ENCODE peak calls at places on chromosomes 6 and 20, in seven cellular contexts. One of them, this sample, is unnamed.

GRCh38 chr6:44672838-44673237 is 285.3 kb downstream of the CDC5L start:
- DNase-seq in glomerular endothelial cell: no peak
- DNase-seq in GM19239: no peak
- DNase-seq in NCI-H2171 treated with DMSO at 0.1 percent for 48 hours: no peak
- DNase-seq in cardiac muscle cell: no peak
- DNase-seq in A172: no peak
- DNase-seq in iris pigment epithelial cell: no peak
- DNase-seq in this sample: no peak

GRCh38 chr6:14379568-14379967 is 262.0 kb downstream of the CD83 start:
- DNase-seq in GM19239: no peak
- DNase-seq in cardiac muscle cell: no peak
- DNase-seq in iris pigment epithelial cell: no peak
- DNase-seq in A172: no peak
- DNase-seq in NCI-H2171 treated with DMSO at 0.1 percent for 48 hours: no peak
- DNase-seq in glomerular endothelial cell: no peak
- DNase-seq in this sample: no peak

GRCh38 chr20:50713677-50714101 is 17.7 kb upstream of the PARD6B start:
- DNase-seq in GM19239: no peak
- DNase-seq in A172: peak
- DNase-seq in cardiac muscle cell: peak
- DNase-seq in glomerular endothelial cell: no peak
- DNase-seq in iris pigment epithelial cell: peak
- DNase-seq in NCI-H2171 treated with DMSO at 0.1 percent for 48 hours: no peak
- DNase-seq in this sample: no peak

GRCh38 chr6:331622-332521 is 39.6 kb downstream of the DUSP22 start:
- DNase-seq in glomerular endothelial cell: no peak
- DNase-seq in cardiac muscle cell: no peak
- DNase-seq in iris pigment epithelial cell: no peak
- DNase-seq in A172: no peak
- DNase-seq in NCI-H2171 treated with DMSO at 0.1 percent for 48 hours: no peak
- DNase-seq in GM19239: peak
- DNase-seq in this sample: no peak

GRCh38 chr20:40638414-40638813 is 50.6 kb downstream of the MAFB start:
- DNase-seq in A172: no peak
- DNase-seq in NCI-H2171 treated with DMSO at 0.1 percent for 48 hours: no peak
- DNase-seq in iris pigment epithelial cell: no peak
- DNase-seq in glomerular endothelial cell: no peak
- DNase-seq in cardiac muscle cell: no peak
- DNase-seq in GM19239: no peak
- DNase-seq in this sample: no peak

GRCh38 chr20:1474817-1475603 is 8.4 kb upstream of the NSFL1C start:
- DNase-seq in A172: no peak
- DNase-seq in GM19239: no peak
- DNase-seq in glomerular endothelial cell: no peak
- DNase-seq in cardiac muscle cell: peak
- DNase-seq in iris pigment epithelial cell: no peak
- DNase-seq in NCI-H2171 treated with DMSO at 0.1 percent for 48 hours: no peak
- DNase-seq in this sample: no peak

GRCh38 chr6:101000334-101000733 is 119.2 kb upstream of the ASCC3 start:
- DNase-seq in NCI-H2171 treated with DMSO at 0.1 percent for 48 hours: no peak
- DNase-seq in cardiac muscle cell: no peak
- DNase-seq in glomerular endothelial cell: no peak
- DNase-seq in A172: no peak
- DNase-seq in GM19239: no peak
- DNase-seq in iris pigment epithelial cell: peak
- DNase-seq in this sample: no peak

GRCh38 chr6:39923394-39923793 is 10.9 kb downstream of the MOCS1 start:
- DNase-seq in iris pigment epithelial cell: no peak
- DNase-seq in NCI-H2171 treated with DMSO at 0.1 percent for 48 hours: no peak
- DNase-seq in cardiac muscle cell: no peak
- DNase-seq in glomerular endothelial cell: no peak
- DNase-seq in A172: no peak
- DNase-seq in GM19239: no peak
- DNase-seq in this sample: no peak

GRCh38 chr6:15953152-15953880 is 175.6 kb upstream of the MYLIP start:
- DNase-seq in NCI-H2171 treated with DMSO at 0.1 percent for 48 hours: no peak
- DNase-seq in glomerular endothelial cell: no peak
- DNase-seq in GM19239: no peak
- DNase-seq in cardiac muscle cell: peak
- DNase-seq in A172: no peak
- DNase-seq in iris pigment epithelial cell: peak
- DNase-seq in this sample: no peak

GRCh38 chr6:7296602-7297001 is 16.4 kb downstream of the SSR1 start:
- DNase-seq in NCI-H2171 treated with DMSO at 0.1 percent for 48 hours: no peak
- DNase-seq in cardiac muscle cell: no peak
- DNase-seq in glomerular endothelial cell: no peak
- DNase-seq in iris pigment epithelial cell: no peak
- DNase-seq in GM19239: no peak
- DNase-seq in A172: no peak
- DNase-seq in this sample: no peak

GRCh38 chr6:107716688-107717089 is 107.4 kb downstream of the SCML4 start:
- DNase-seq in NCI-H2171 treated with DMSO at 0.1 percent for 48 hours: peak
- DNase-seq in GM19239: peak
- DNase-seq in cardiac muscle cell: no peak
- DNase-seq in A172: peak
- DNase-seq in iris pigment epithelial cell: peak
- DNase-seq in glomerular endothelial cell: no peak
- DNase-seq in this sample: no peak

GRCh38 chr20:11270566-11270965 is 596.8 kb upstream of the JAG1 start:
- DNase-seq in glomerular endothelial cell: no peak
- DNase-seq in A172: no peak
- DNase-seq in GM19239: no peak
- DNase-seq in NCI-H2171 treated with DMSO at 0.1 percent for 48 hours: no peak
- DNase-seq in iris pigment epithelial cell: no peak
- DNase-seq in cardiac muscle cell: peak
- DNase-seq in this sample: no peak

GRCh38 chr6:53862517-53863457 is 68.0 kb downstream of the LRRC1 start:
- DNase-seq in A172: no peak
- DNase-seq in GM19239: no peak
- DNase-seq in cardiac muscle cell: no peak
- DNase-seq in glomerular endothelial cell: no peak
- DNase-seq in iris pigment epithelial cell: peak
- DNase-seq in NCI-H2171 treated with DMSO at 0.1 percent for 48 hours: peak
- DNase-seq in this sample: no peak

GRCh38 chr6:85498596-85499258 is 48.8 kb downstream of the NT5E start:
- DNase-seq in glomerular endothelial cell: peak
- DNase-seq in cardiac muscle cell: no peak
- DNase-seq in NCI-H2171 treated with DMSO at 0.1 percent for 48 hours: no peak
- DNase-seq in GM19239: no peak
- DNase-seq in iris pigment epithelial cell: peak
- DNase-seq in A172: peak
- DNase-seq in this sample: no peak

GRCh38 chr6:12537389-12537788 is 179.2 kb upstream of the PHACTR1 start:
- DNase-seq in glomerular endothelial cell: no peak
- DNase-seq in A172: peak
- DNase-seq in NCI-H2171 treated with DMSO at 0.1 percent for 48 hours: no peak
- DNase-seq in iris pigment epithelial cell: no peak
- DNase-seq in GM19239: no peak
- DNase-seq in cardiac muscle cell: no peak
- DNase-seq in this sample: no peak

GRCh38 chr6:85078071-85078470 is 313.7 kb upstream of the TBX18 start:
- DNase-seq in A172: peak
- DNase-seq in GM19239: no peak
- DNase-seq in cardiac muscle cell: no peak
- DNase-seq in NCI-H2171 treated with DMSO at 0.1 percent for 48 hours: no peak
- DNase-seq in glomerular endothelial cell: no peak
- DNase-seq in iris pigment epithelial cell: peak
- DNase-seq in this sample: no peak

GRCh38 chr6:19715166-19715558 is 122.0 kb upstream of the ID4 start:
- DNase-seq in cardiac muscle cell: no peak
- DNase-seq in A172: peak
- DNase-seq in glomerular endothelial cell: no peak
- DNase-seq in iris pigment epithelial cell: peak
- DNase-seq in GM19239: no peak
- DNase-seq in NCI-H2171 treated with DMSO at 0.1 percent for 48 hours: peak
- DNase-seq in this sample: no peak

GRCh38 chr6:134240664-134241431 is 77.1 kb downstream of the SGK1 start:
- DNase-seq in glomerular endothelial cell: no peak
- DNase-seq in cardiac muscle cell: no peak
- DNase-seq in iris pigment epithelial cell: no peak
- DNase-seq in GM19239: no peak
- DNase-seq in NCI-H2171 treated with DMSO at 0.1 percent for 48 hours: no peak
- DNase-seq in A172: no peak
- DNase-seq in this sample: no peak

GRCh38 chr20:14672066-14672465 is 334.7 kb upstream of the FLRT3 start:
- DNase-seq in iris pigment epithelial cell: peak
- DNase-seq in GM19239: no peak
- DNase-seq in cardiac muscle cell: no peak
- DNase-seq in A172: no peak
- DNase-seq in glomerular endothelial cell: no peak
- DNase-seq in NCI-H2171 treated with DMSO at 0.1 percent for 48 hours: no peak
- DNase-seq in this sample: no peak

GRCh38 chr6:16333580-16333979 is 95.2 kb downstream of the GMPR start:
- DNase-seq in NCI-H2171 treated with DMSO at 0.1 percent for 48 hours: no peak
- DNase-seq in glomerular endothelial cell: no peak
- DNase-seq in iris pigment epithelial cell: peak
- DNase-seq in A172: peak
- DNase-seq in cardiac muscle cell: no peak
- DNase-seq in GM19239: no peak
- DNase-seq in this sample: no peak

GRCh38 chr6:79833264-79833663 is 114.1 kb downstream of the ELOVL4 start:
- DNase-seq in iris pigment epithelial cell: no peak
- DNase-seq in glomerular endothelial cell: no peak
- DNase-seq in cardiac muscle cell: peak
- DNase-seq in NCI-H2171 treated with DMSO at 0.1 percent for 48 hours: peak
- DNase-seq in A172: no peak
- DNase-seq in GM19239: no peak
- DNase-seq in this sample: no peak

GRCh38 chr6:8170245-8170644 is 67.9 kb upstream of the EEF1E1 start:
- DNase-seq in iris pigment epithelial cell: no peak
- DNase-seq in GM19239: no peak
- DNase-seq in NCI-H2171 treated with DMSO at 0.1 percent for 48 hours: no peak
- DNase-seq in A172: no peak
- DNase-seq in cardiac muscle cell: no peak
- DNase-seq in glomerular endothelial cell: no peak
- DNase-seq in this sample: no peak

GRCh38 chr6:131379951-131380350 is 193.1 kb upstream of the ARG1 start:
- DNase-seq in cardiac muscle cell: no peak
- DNase-seq in A172: peak
- DNase-seq in NCI-H2171 treated with DMSO at 0.1 percent for 48 hours: no peak
- DNase-seq in iris pigment epithelial cell: peak
- DNase-seq in glomerular endothelial cell: no peak
- DNase-seq in GM19239: no peak
- DNase-seq in this sample: no peak

GRCh38 chr6:138161434-138162103 is at the start of gene ARFGEF3:
- DNase-seq in NCI-H2171 treated with DMSO at 0.1 percent for 48 hours: peak
- DNase-seq in iris pigment epithelial cell: peak
- DNase-seq in glomerular endothelial cell: no peak
- DNase-seq in cardiac muscle cell: peak
- DNase-seq in A172: peak
- DNase-seq in GM19239: no peak
- DNase-seq in this sample: no peak

This sample was measured in esophagus muscularis mucosa.